ENCODE peak calls at places on chromosomes 6 and 20, in seven cellular contexts. B, A, Q, R, N, C and J are unnamed samples.

GRCh38 chr6:17998003-17998402 is 10.6 kb upstream of the KIF13A start:
- DNase-seq in B (no peak), A (no peak), Q (no peak), R (no peak), N (no peak), C (no peak), J (no peak)

GRCh38 chr20:25496165-25496967 is 88.9 kb downstream of the GINS1 start:
- DNase-seq in B (no peak), A (no peak), Q (no peak), R (peak), N (no peak), C (no peak), J (no peak)

GRCh38 chr6:25635886-25636317 is 16.1 kb upstream of the SCGN start:
- DNase-seq in B (no peak), A (no peak), Q (no peak), R (no peak), N (no peak), C (no peak), J (no peak)

GRCh38 chr20:21609221-21609620 is 95.4 kb upstream of the NKX2-2 start:
- DNase-seq in B (no peak), A (no peak), Q (peak), R (no peak), N (no peak), C (no peak), J (no peak)

GRCh38 chr20:13029687-13030510 is 21.1 kb downstream of the SPTLC3 start:
- DNase-seq in B (no peak), A (peak), Q (peak), R (no peak), N (no peak), C (peak), J (peak)

GRCh38 chr6:112007805-112008204 is 46.1 kb upstream of the CCN6 start:
- DNase-seq in B (no peak), A (no peak), Q (no peak), R (no peak), N (no peak), C (peak), J (peak)

GRCh38 chr6:2403546-2403945 is 158.1 kb upstream of the GMDS start:
- DNase-seq in B (no peak), A (no peak), Q (no peak), R (no peak), N (no peak), C (no peak), J (no peak)

GRCh38 chr6:98747960-98748359 is 86.4 kb upstream of the POU3F2 start:
- DNase-seq in B (no peak), A (no peak), Q (no peak), R (no peak), N (no peak), C (no peak), J (no peak)

GRCh38 chr6:30965140-30965601 is 18.3 kb upstream of the MUC21 start:
- DNase-seq in B (no peak), A (no peak), Q (no peak), R (no peak), N (peak), C (no peak), J (no peak)

GRCh38 chr20:10674684-10675455 is 1.1 kb upstream of the JAG1 start:
- DNase-seq in B (peak), A (peak), Q (peak), R (peak), N (peak), C (peak), J (peak)

GRCh38 chr20:40763646-40764295 is 74.7 kb upstream of the MAFB start:
- DNase-seq in B (no peak), A (no peak), Q (no peak), R (no peak), N (no peak), C (peak), J (peak)

GRCh38 chr6:129370268-129370916 is 339.6 kb downstream of the ARHGAP18 start:
- DNase-seq in B (peak), A (no peak), Q (peak), R (no peak), N (peak), C (peak), J (peak)

GRCh38 chr20:49685809-49686208 is 27.9 kb downstream of the B4GALT5 start:
- DNase-seq in B (no peak), A (no peak), Q (peak), R (no peak), N (no peak), C (peak), J (peak)

GRCh38 chr6:131456565-131456964 is 116.5 kb upstream of the ARG1 start:
- DNase-seq in B (no peak), A (no peak), Q (no peak), R (no peak), N (no peak), C (no peak), J (no peak)

GRCh38 chr20:20364016-20364746 is 3.7 kb upstream of the INSM1 start:
- DNase-seq in B (no peak), A (no peak), Q (no peak), R (no peak), N (no peak), C (no peak), J (no peak)

GRCh38 chr6:109991307-109992101 is 13.4 kb downstream of the GPR6 start:
- DNase-seq in B (no peak), A (no peak), Q (no peak), R (no peak), N (no peak), C (no peak), J (no peak)

GRCh38 chr6:3742426-3743344 is 8.8 kb downstream of the PXDC1 start:
- DNase-seq in B (peak), A (no peak), Q (peak), R (peak), N (peak), C (peak), J (peak)

GRCh38 chr20:44460795-44461141 is 14.9 kb upstream of the TTPAL start:
- DNase-seq in B (peak), A (no peak), Q (peak), R (no peak), N (peak), C (peak), J (peak)